ENCODE peak calls at places on chromosomes 11 and 22, in five cellular contexts. Q, N, V, K and D are unnamed samples.

GRCh38 chr11:128745296-128746183 is 51.7 kb downstream of the FLI1 start:
- DNase-seq in K (peak), N (no peak), Q (peak), V (no peak), D (no peak)

GRCh38 chr11:77487790-77488189 is 13.9 kb upstream of the PAK1 start:
- DNase-seq in V (no peak), Q (no peak), N (no peak), K (no peak), D (no peak)

GRCh38 chr11:95108671-95109551 is 19.3 kb downstream of the ENDOD1 start:
- DNase-seq in Q (peak), V (no peak), K (peak), N (no peak), D (no peak)

GRCh38 chr22:42644422-42645340 is 4.3 kb upstream of the ATP5MGL start:
- DNase-seq in V (no peak), K (peak), N (no peak), Q (peak), D (no peak)

GRCh38 chr11:69542314-69543168 is 61.1 kb downstream of the LINC01488 start:
- DNase-seq in Q (no peak), V (no peak), N (peak), K (no peak), D (peak)

GRCh38 chr11:70467196-70468085 is 69.1 kb downstream of the CTTN start:
- DNase-seq in K (peak), Q (peak), N (peak), V (peak), D (no peak)

GRCh38 chr11:121669422-121669821 is 216.7 kb upstream of the SORL1-AS1 start:
- DNase-seq in N (no peak), V (no peak), Q (no peak), K (no peak), D (no peak)

GRCh38 chr11:77233011-77233410 is 68.5 kb downstream of the GDPD4 start:
- DNase-seq in Q (no peak), K (no peak), V (no peak), N (no peak), D (no peak)

GRCh38 chr11:130088909-130089668 is 19.4 kb downstream of the APLP2 start:
- DNase-seq in Q (no peak), V (no peak), N (no peak), K (no peak), D (no peak)

GRCh38 chr22:30920407-30920806 is 48.2 kb downstream of the MORC2 start:
- DNase-seq in K (peak), V (peak), Q (peak), N (peak), D (peak)

GRCh38 chr11:120129570-120129969 is 8.3 kb downstream of the TRIM29 start:
- DNase-seq in V (no peak), K (no peak), Q (no peak), N (no peak), D (peak)

GRCh38 chr11:63622318-63622717 is 8.1 kb upstream of the PLAAT3 start:
- DNase-seq in V (no peak), N (no peak), Q (no peak), K (no peak), D (no peak)

GRCh38 chr11:101444164-101444563 is 139.6 kb downstream of the TRPC6 start:
- DNase-seq in Q (no peak), K (no peak), V (peak), N (no peak), D (no peak)

GRCh38 chr22:42344391-42344861 is 74.0 kb upstream of the TCF20 start:
- DNase-seq in V (no peak), K (no peak), Q (no peak), N (no peak), D (no peak)

GRCh38 chr22:21082248-21082647 is 36.5 kb downstream of the LRRC74B start:
- DNase-seq in Q (no peak), V (no peak), K (no peak), N (no peak), D (peak)

GRCh38 chr11:16713594-16713993 is 24.9 kb upstream of the C11orf58 start:
- DNase-seq in V (no peak), K (no peak), N (no peak), Q (no peak), D (no peak)

GRCh38 chr22:43955883-43956286 is 643 bp downstream of the SAMM50 start:
- DNase-seq in V (no peak), N (no peak), Q (no peak), K (no peak), D (no peak)

GRCh38 chr22:33812578-33812977 is 107.7 kb downstream of the LARGE1 start:
- DNase-seq in K (no peak), V (no peak), N (no peak), Q (no peak), D (no peak)

GRCh38 chr11:133832096-133833081 is 12.9 kb downstream of the SPATA19 start:
- DNase-seq in V (no peak), N (no peak), K (no peak), Q (no peak), D (no peak)

GRCh38 chr11:86999859-87000753 is 37.6 kb upstream of the TMEM135 start:
- DNase-seq in N (no peak), V (no peak), Q (no peak), K (peak), D (no peak)

GRCh38 chr22:18032455-18033101 is 8.2 kb upstream of the MICAL3 start:
- DNase-seq in N (no peak), Q (no peak), V (no peak), K (peak), D (no peak)

GRCh38 chr11:115409116-115409663 is 95.0 kb downstream of the CADM1 start:
- DNase-seq in K (no peak), Q (no peak), N (no peak), V (no peak), D (no peak)

GRCh38 chr11:112408551-112408950 is 147.9 kb upstream of the PLET1 start:
- DNase-seq in N (no peak), Q (no peak), V (no peak), K (no peak), D (no peak)

GRCh38 chr11:64643258-64643881 is 52.4 kb downstream of the SLC22A12 start:
- DNase-seq in K (no peak), V (no peak), N (no peak), Q (no peak), D (no peak)

GRCh38 chr22:40463727-40464126 is 93.3 kb downstream of the SGSM3 start:
- DNase-seq in Q (peak), V (no peak), N (peak), K (no peak), D (no peak)

GRCh38 chr22:37496651-37497599 is 10.7 kb upstream of the MFNG start:
- DNase-seq in Q (peak), N (no peak), K (peak), V (no peak), D (no peak)

GRCh38 chr22:17634696-17635095 is 3.9 kb upstream of the BCL2L13 start:
- DNase-seq in K (peak), N (no peak), V (no peak), Q (no peak), D (no peak)

GRCh38 chr11:121892131-121892681 is 223.8 kb downstream of the BLID start:
- DNase-seq in Q (peak), N (no peak), K (peak), V (no peak), D (no peak)

GRCh38 chr11:48106166-48106565 is 110.4 kb upstream of the OR4B1 start:
- DNase-seq in N (no peak), Q (no peak), V (no peak), K (no peak), D (no peak)

GRCh38 chr11:87892291-87892690 is 283.0 kb downstream of the RAB38 start:
- DNase-seq in Q (no peak), N (no peak), K (no peak), V (no peak), D (no peak)

GRCh38 chr22:36772451-36772850 is 3.5 kb downstream of the IFT27 start:
- DNase-seq in N (no peak), Q (no peak), K (peak), V (no peak), D (peak)

GRCh38 chr11:4118107-4118506 is 23.5 kb downstream of the RRM1 start:
- DNase-seq in K (peak), N (no peak), Q (peak), V (no peak), D (no peak)

GRCh38 chr22:40070701-40071100 is 75.9 kb downstream of the FAM83F start:
- DNase-seq in Q (no peak), K (peak), V (no peak), N (no peak), D (no peak)

GRCh38 chr11:67309661-67310061 is 6.3 kb downstream of the SSH3 start:
- DNase-seq in V (no peak), Q (no peak), K (no peak), N (no peak), D (no peak)

GRCh38 chr11:200224-201003 is 6.8 kb downstream of the BET1L start:
- DNase-seq in K (no peak), N (peak), Q (no peak), V (peak), D (peak)